ENCODE peak calls at places on chromosomes 5 and 9, in ten cellular contexts. N, V, O, Y, R, K, X, Q, W and E are unnamed samples. For H3K9me3, the result is how much of the 10 kb centered on the place peaks cover.

GRCh38 chr9:113620377-113621161 is 157.0 kb downstream of the RGS3 start:
- DNase-seq in O (peak), X (peak), Q (peak), V (peak), R (peak), N (peak), K (no peak), W (peak), Y (peak), E (peak)

GRCh38 chr5:102754499-102755424 is at the start of gene PAM:
- DNase-seq in Q (peak), Y (peak), K (peak), R (peak), W (peak), O (peak), X (peak), V (peak), N (peak), E (peak)

GRCh38 chr5:116137544-116138378 is 52.9 kb downstream of the COMMD10 start:
- DNase-seq in N (no peak), R (no peak), O (no peak), Y (no peak), Q (no peak), W (no peak), K (peak), V (no peak), X (no peak), E (no peak)

GRCh38 chr5:179610109-179610902 is 13.2 kb downstream of the HNRNPH1 start:
- DNase-seq in X (no peak), K (no peak), O (peak), N (no peak), Q (no peak), R (no peak), W (peak), Y (no peak), V (peak), E (no peak)

GRCh38 chr9:24036459-24036858 is 210.4 kb upstream of the ELAVL2 start:
- DNase-seq in O (no peak), K (no peak), Q (no peak), W (no peak), N (no peak), R (no peak), V (no peak), Y (no peak), X (no peak), E (no peak)

GRCh38 chr5:126054593-126055347 is 368.4 kb upstream of the GRAMD2B start:
- DNase-seq in O (no peak), R (no peak), X (no peak), V (no peak), W (no peak), N (no peak), K (no peak), Y (no peak), Q (no peak), E (no peak)

GRCh38 chr9:110788871-110789270 is 120.3 kb downstream of the MUSK start:
- DNase-seq in Q (no peak), V (no peak), R (no peak), K (no peak), Y (no peak), X (no peak), N (no peak), W (no peak), O (no peak), E (no peak)

GRCh38 chr9:104494808-104495207 is 9.3 kb upstream of the OR13F1 start:
- DNase-seq in X (no peak), R (no peak), N (no peak), K (no peak), O (no peak), Y (no peak), Q (no peak), W (no peak), V (no peak), E (no peak)

GRCh38 chr5:133324058-133324457 is 272.2 kb downstream of the HSPA4 start:
- DNase-seq in V (no peak), R (no peak), K (no peak), W (peak), Y (no peak), Q (no peak), X (no peak), N (no peak), O (no peak), E (no peak)

GRCh38 chr9:135482015-135482754 is 2.6 kb downstream of the PPP1R26 start:
- DNase-seq in X (no peak), V (no peak), Q (no peak), O (peak), K (no peak), N (no peak), W (no peak), R (no peak), Y (no peak), E (no peak)

GRCh38 chr9:128621730-128622455 is 34.8 kb downstream of the DYNC2I2 start:
- DNase-seq in K (no peak), N (peak), Q (no peak), Y (no peak), W (no peak), V (no peak), R (no peak), X (no peak), O (no peak), E (no peak)

GRCh38 chr5:145465487-145466263 is 369.5 kb downstream of the PRELID2 start:
- DNase-seq in X (no peak), Y (no peak), Q (no peak), O (no peak), W (no peak), K (no peak), N (no peak), R (no peak), V (no peak), E (no peak)

GRCh38 chr9:79984429-79985067 is 412.8 kb downstream of the TLE4 start:
- DNase-seq in X (no peak), V (no peak), K (no peak), N (no peak), R (no peak), Q (no peak), Y (no peak), W (no peak), O (no peak), E (no peak)

GRCh38 chr5:58019614-58020013 is 440.3 kb downstream of the PLK2 start:
- DNase-seq in Q (peak), N (peak), X (no peak), O (no peak), K (no peak), R (no peak), V (peak), W (no peak), Y (peak), E (no peak)

GRCh38 chr9:33946779-33947535 is 101.7 kb downstream of the UBAP2 start:
- DNase-seq in X (no peak), K (no peak), W (no peak), R (no peak), Q (no peak), N (no peak), Y (no peak), V (no peak), O (peak), E (no peak)

GRCh38 chr5:139551490-139551889 is 9.6 kb upstream of the UBE2D2 start:
- DNase-seq in Q (no peak), O (no peak), X (no peak), Y (no peak), V (no peak), R (no peak), K (no peak), N (no peak), W (no peak), E (no peak)

GRCh38 chr9:38172601-38173000 is 103.6 kb upstream of the SHB start:
- DNase-seq in R (peak), Q (no peak), X (no peak), K (no peak), W (no peak), Y (no peak), O (peak), V (no peak), N (no peak), E (no peak)

GRCh38 chr5:145811834-145812625 is 23.1 kb downstream of the PRELID2 start:
- DNase-seq in O (peak), N (no peak), Q (no peak), R (no peak), K (no peak), W (no peak), X (no peak), Y (no peak), V (no peak), E (no peak)

GRCh38 chr5:158313027-158313738 is 454.2 kb upstream of the CLINT1 start:
- DNase-seq in Y (no peak), V (no peak), N (no peak), W (no peak), K (no peak), Q (no peak), R (peak), O (peak), X (no peak), E (no peak)

GRCh38 chr5:149007174-149007573 is 55.7 kb downstream of the SH3TC2 start:
- DNase-seq in O (peak), K (no peak), N (no peak), W (no peak), Q (no peak), V (no peak), X (no peak), Y (no peak), R (no peak), E (no peak)

GRCh38 chr5:14464661-14465060 is 116.9 kb upstream of the OTULINL start:
- DNase-seq in X (no peak), K (no peak), R (no peak), O (no peak), V (no peak), Y (no peak), N (no peak), Q (no peak), W (no peak), E (no peak)

GRCh38 chr5:177426566-177427210 is at the start of gene GRK6:
- DNase-seq in X (peak), N (peak), O (peak), W (peak), R (no peak), K (peak), V (peak), Y (peak), Q (no peak), E (no peak)

GRCh38 chr9:130938652-130939404 is at the start of gene FIBCD1:
- DNase-seq in Y (no peak), N (no peak), X (no peak), K (no peak), Q (no peak), V (no peak), R (peak), W (peak), O (no peak), E (no peak)

GRCh38 chr9:135456436-135457104 is 23.0 kb upstream of the PPP1R26 start:
- DNase-seq in N (no peak), K (no peak), W (no peak), X (no peak), R (no peak), Q (no peak), O (peak), Y (no peak), V (no peak), E (no peak)

GRCh38 chr5:51225671-51226419 is 157.4 kb upstream of the ISL1 start:
- DNase-seq in N (no peak), V (no peak), K (no peak), Q (no peak), R (no peak), W (no peak), Y (no peak), X (peak), O (no peak), E (no peak)

GRCh38 chr5:150448960-150449490 is 514 bp downstream of the RPS14 start:
- DNase-seq in R (no peak), N (no peak), O (no peak), K (no peak), V (no peak), Y (no peak), Q (no peak), X (no peak), W (no peak), E (no peak)

GRCh38 chr9:109582386-109582785 is 84.3 kb upstream of the PTPN3 start:
- DNase-seq in Q (no peak), O (no peak), R (no peak), V (no peak), X (no peak), N (no peak), Y (no peak), K (no peak), W (no peak), E (no peak)

GRCh38 chr9:134621558-134622110 is 20.0 kb upstream of the COL5A1 start:
- DNase-seq in Q (peak), N (peak), Y (peak), O (no peak), X (no peak), W (peak), V (no peak), K (no peak), R (peak), E (no peak)

GRCh38 chr5:150438873-150439546 is 10.5 kb downstream of the RPS14 start:
- DNase-seq in K (no peak), R (peak), W (no peak), V (no peak), N (no peak), Q (no peak), X (peak), Y (peak), O (peak), E (no peak)

GRCh38 chr5:105956456-105957177 is 1714.1 kb downstream of the EFNA5 start:
- DNase-seq in N (no peak), Y (no peak), V (no peak), Q (no peak), X (no peak), W (no peak), K (no peak), O (no peak), R (no peak), E (no peak)

GRCh38 chr5:98784411-98784810 is 10.9 kb downstream of the RGMB start:
- DNase-seq in K (no peak), O (no peak), Y (no peak), Q (no peak), N (no peak), R (no peak), V (no peak), W (no peak), X (no peak), E (no peak)

GRCh38 chr5:51095481-51095880 is 287.8 kb upstream of the ISL1 start:
- DNase-seq in X (no peak), V (no peak), N (no peak), W (no peak), K (no peak), Y (no peak), O (no peak), R (no peak), Q (no peak), E (no peak)

GRCh38 chr9:133664651-133665050 is 28.5 kb downstream of the DBH start:
- DNase-seq in W (no peak), X (no peak), K (no peak), Y (no peak), O (no peak), R (no peak), Q (no peak), N (no peak), V (no peak), E (no peak)

GRCh38 chr5:43941806-43942205 is 338.8 kb downstream of the NNT start:
- DNase-seq in V (no peak), Q (no peak), N (no peak), K (no peak), X (no peak), Y (no peak), W (no peak), O (no peak), R (no peak), E (no peak)

DNA sequence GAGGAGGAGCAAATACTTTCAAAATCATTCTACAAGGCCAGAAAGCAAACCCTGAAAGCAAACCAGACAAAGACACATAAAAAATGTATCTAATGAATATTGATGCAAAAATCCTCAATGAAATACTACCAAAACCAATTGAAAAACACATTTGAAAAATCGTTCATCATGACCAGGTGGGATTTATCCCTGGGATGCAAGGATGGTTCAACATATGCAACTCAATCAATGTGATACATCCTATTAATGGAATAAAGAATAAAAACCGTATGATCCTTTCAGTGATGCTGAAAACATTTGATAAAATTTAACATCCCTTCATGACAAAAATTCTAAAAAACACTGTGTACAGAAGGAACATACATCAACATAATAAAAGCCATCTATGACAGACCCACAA is 337.6 kb downstream of the NNT start:
- DNase-seq in W (no peak), N (no peak), R (no peak), V (no peak), K (no peak), Q (no peak), X (no peak), Y (no peak), O (no peak), E (no peak)
- H3K9me3 ChIP-seq in W (under half), N (under half), R (under half), V (under half), K (under half), Q (under half), X (under half), Y (under half), O (under half), E (under half)

GRCh38 chr5:140764177-140765020 is 21.5 kb upstream of the PCDHA1 start:
- DNase-seq in K (no peak), O (no peak), X (no peak), V (no peak), R (no peak), Q (no peak), Y (no peak), W (no peak), N (no peak), E (no peak)

DNA sequence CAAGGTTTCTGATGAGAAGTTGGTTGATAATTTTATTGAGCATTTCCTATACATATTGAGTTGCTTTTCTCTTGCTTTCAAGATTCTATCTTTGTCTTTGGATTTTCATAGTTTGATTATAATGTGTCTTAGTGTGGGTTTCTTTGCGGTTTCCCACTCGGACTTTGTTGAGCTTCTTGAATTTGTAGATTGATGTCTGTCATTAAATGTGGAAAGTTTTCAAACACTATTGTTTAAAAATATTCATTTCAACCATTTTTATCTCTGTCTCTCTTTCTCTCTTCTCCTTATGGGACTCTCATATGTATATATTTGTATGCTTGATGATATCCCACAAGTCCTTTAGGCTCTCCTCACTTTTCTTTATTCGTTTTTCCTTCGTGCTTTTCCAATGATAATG is 18.5 kb upstream of the PCDHA1 start:
- DNase-seq in V (no peak), Y (no peak), R (no peak), Q (no peak), X (no peak), O (no peak), W (no peak), K (no peak), N (no peak), E (no peak)
- H3K9me3 ChIP-seq in V (half or more), Y (under half), R (under half), Q (under half), X (under half), O (under half), W (under half), K (under half), N (under half), E (half or more)

DNA sequence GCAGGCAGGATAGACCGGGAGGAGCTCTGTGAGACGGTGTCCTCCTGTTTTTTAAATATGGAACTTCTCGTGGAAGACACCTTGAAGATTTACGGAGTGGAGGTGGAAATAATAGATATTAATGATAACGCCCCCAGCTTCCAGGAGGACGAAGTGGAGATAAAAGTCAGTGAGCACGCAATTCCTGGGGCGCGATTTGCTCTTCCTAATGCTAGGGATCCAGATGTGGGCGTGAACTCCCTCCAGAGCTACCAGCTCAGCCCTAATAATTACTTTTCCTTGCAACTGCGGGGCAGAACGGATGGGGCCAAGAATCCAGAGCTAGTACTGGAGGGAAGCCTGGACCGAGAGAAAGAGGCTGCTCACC is 621 bp downstream of the PCDHGA11 start:
- DNase-seq in W (no peak), R (no peak), Y (no peak), K (no peak), V (no peak), Q (no peak), X (no peak), N (no peak), O (no peak), E (no peak)
- H3K9me3 ChIP-seq in W (half or more), R (under half), Y (under half), K (under half), V (under half), Q (half or more), X (under half), N (under half), O (under half), E (half or more)

GRCh38 chr5:38413696-38414095 is 142.8 kb downstream of the LIFR start:
- DNase-seq in V (no peak), W (no peak), R (no peak), X (no peak), N (no peak), O (no peak), K (no peak), Q (no peak), Y (no peak), E (no peak)

GRCh38 chr5:38404236-38404635 is 145.9 kb downstream of the EGFLAM start:
- DNase-seq in Q (no peak), O (no peak), R (no peak), X (no peak), K (no peak), Y (no peak), N (no peak), W (no peak), V (no peak), E (no peak)

GRCh38 chr5:38404667-38405276 is 146.4 kb downstream of the EGFLAM start:
- DNase-seq in Y (no peak), V (no peak), N (no peak), W (no peak), X (no peak), O (no peak), R (peak), K (no peak), Q (no peak), E (no peak)

GRCh38 chr5:38410304-38410990 is 146.0 kb downstream of the LIFR start:
- DNase-seq in W (no peak), Y (no peak), N (no peak), O (no peak), R (no peak), Q (no peak), X (no peak), K (no peak), V (no peak), E (no peak)

GRCh38 chr5:38408446-38409175 is 147.8 kb downstream of the LIFR start:
- DNase-seq in R (no peak), K (no peak), Q (no peak), V (no peak), X (no peak), N (no peak), W (no peak), O (no peak), Y (no peak), E (no peak)
- H3K9me3 ChIP-seq in R (under half), K (under half), Q (under half), V (under half), X (under half), N (under half), W (under half), O (under half), Y (under half), E (under half)

GRCh38 chr5:25006734-25007133 is 362.0 kb upstream of the CDH10 start:
- DNase-seq in O (no peak), R (no peak), K (peak), N (no peak), V (no peak), W (no peak), Q (no peak), X (no peak), Y (no peak), E (no peak)
- H3K9me3 ChIP-seq in O (under half), R (under half), K (under half), N (under half), V (under half), W (under half), Q (under half), X (under half), Y (under half), E (under half)

GRCh38 chr9:61670616-61671015 is 480.8 kb downstream of the SPATA31A7 start:
- DNase-seq in Q (peak), N (no peak), R (peak), V (no peak), K (no peak), O (no peak), X (no peak), W (peak), Y (no peak), E (no peak)

GRCh38 chr9:61667559-61668121 is 477.8 kb downstream of the SPATA31A7 start:
- DNase-seq in V (no peak), Q (peak), O (no peak), X (no peak), Y (peak), W (no peak), R (peak), N (no peak), K (no peak), E (no peak)

GRCh38 chr9:61671276-61671973 is 481.6 kb downstream of the SPATA31A7 start:
- DNase-seq in X (no peak), Q (peak), K (no peak), Y (peak), W (peak), R (peak), N (no peak), V (no peak), O (no peak), E (peak)

GRCh38 chr9:61668846-61669245 is 479.0 kb downstream of the SPATA31A7 start:
- DNase-seq in Q (peak), K (no peak), O (no peak), R (peak), N (no peak), W (peak), Y (no peak), V (no peak), X (no peak), E (no peak)

DNA sequence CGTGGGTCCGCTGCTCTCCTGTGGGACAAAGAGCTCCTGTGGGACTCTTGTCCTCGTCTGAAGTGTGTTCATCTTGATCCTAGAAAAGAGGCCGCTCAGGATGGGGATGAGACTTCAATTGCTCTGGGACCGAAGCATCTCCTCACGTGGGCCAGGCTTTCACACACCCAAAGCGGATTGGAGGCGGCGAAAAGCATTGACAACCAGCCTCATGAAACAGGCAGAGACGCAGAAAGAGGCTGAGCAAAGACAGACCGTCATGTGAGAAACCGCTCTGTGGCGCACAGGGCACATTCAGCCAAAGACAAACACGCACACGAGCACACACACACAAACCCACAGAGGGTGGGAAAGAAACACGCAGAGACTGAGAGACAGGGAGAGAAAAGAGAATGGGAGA is 479.5 kb downstream of the SPATA31A7 start:
- DNase-seq in O (no peak), V (no peak), Q (peak), X (no peak), Y (no peak), W (peak), N (no peak), K (no peak), R (peak), E (no peak)
- H3K9me3 ChIP-seq in O (under half), V (under half), Q (under half), X (under half), Y (under half), W (under half), N (under half), K (under half), R (half or more), E (under half)